ENCODE peak calls at places on chromosomes 3 and 15, in five cellular contexts. U is fibroblast of pulmonary artery, I is fibroblast of mammary gland, P is mesothelial cell of epicardium, H is uterus. E is an unnamed sample.

GRCh38 chr3:158659454-158660237 is 12.8 kb downstream of the LXN start:
- DNase-seq in U (peak), H (peak), I (peak), P (no peak), E (no peak)

GRCh38 chr3:117887896-117888295 is 1146.8 kb downstream of the IGSF11 start:
- DNase-seq in I (peak), H (no peak), P (no peak), U (no peak), E (no peak)

GRCh38 chr3:62242846-62243245 is 130.5 kb downstream of the FEZF2 start:
- DNase-seq in P (no peak), U (no peak), I (no peak), H (no peak), E (no peak)

GRCh38 chr3:163491714-163492113 is 1586.6 kb downstream of the SI start:
- DNase-seq in H (no peak), U (no peak), P (no peak), I (no peak), E (no peak)

GRCh38 chr3:192419312-192419711 is 308.0 kb downstream of the FGF12 start:
- DNase-seq in I (no peak), H (no peak), P (no peak), U (no peak), E (no peak)

GRCh38 chr3:70065666-70066253 is 66.2 kb downstream of the SAMMSON start:
- DNase-seq in P (no peak), I (no peak), U (no peak), H (no peak), E (no peak)

GRCh38 chr3:134375542-134376384 is 1.5 kb upstream of the AMOTL2 start:
- DNase-seq in P (peak), I (no peak), U (no peak), H (no peak), E (no peak)

GRCh38 chr15:66080791-66081475 is 172.6 kb downstream of the MEGF11 start:
- DNase-seq in I (peak), P (no peak), H (peak), U (peak), E (no peak)

GRCh38 chr15:36888018-36888992 is 212.0 kb downstream of the MEIS2 start:
- DNase-seq in I (peak), H (peak), P (peak), U (peak), E (no peak)

GRCh38 chr3:23761440-23761896 is 44.3 kb upstream of the UBE2E1 start:
- DNase-seq in I (peak), U (peak), P (no peak), H (no peak), E (no peak)
- TF ChIP-seq CTCF in I (peak), U (peak), P (no peak), H (no peak), E (peak)

GRCh38 chr15:48638966-48639365 is 6.5 kb downstream of the FBN1 start:
- DNase-seq in P (no peak), H (no peak), U (no peak), I (no peak), E (no peak)

GRCh38 chr15:48642795-48643194 is 2.7 kb downstream of the FBN1 start:
- DNase-seq in U (no peak), I (peak), P (no peak), H (no peak), E (no peak)

GRCh38 chr15:48643776-48644497 is 1.6 kb downstream of the FBN1 start:
- DNase-seq in I (peak), P (no peak), U (no peak), H (no peak), E (no peak)

GRCh38 chr15:48643236-48643635 is 2.3 kb downstream of the FBN1 start:
- DNase-seq in U (no peak), I (peak), P (no peak), H (no peak), E (no peak)

DNA sequence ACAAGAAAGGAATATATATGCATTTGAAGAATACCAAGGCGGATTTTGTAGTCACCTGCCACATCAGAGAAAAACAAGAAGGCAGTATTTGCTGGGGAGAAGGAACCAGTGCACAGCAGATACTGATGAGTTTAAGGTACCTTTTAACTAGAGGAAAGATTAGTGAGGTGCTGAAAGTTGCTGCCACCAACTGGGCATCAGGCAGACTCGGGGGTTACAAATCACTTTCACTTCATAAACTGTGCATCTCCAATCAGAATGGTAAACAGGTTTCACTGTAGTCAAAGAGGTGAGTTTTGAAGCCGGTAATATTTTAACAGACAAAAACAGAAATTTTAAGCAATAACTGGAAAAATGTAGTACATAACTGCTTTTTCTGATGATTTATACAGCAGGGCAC is 4.1 kb downstream of the FBN1 start:
- DNase-seq in U (peak), P (no peak), H (no peak), I (peak), E (no peak)
- TF ChIP-seq CTCF in U (peak), P (no peak), H (peak), I (peak), E (no peak)

GRCh38 chr3:170808041-170808440 is 62.0 kb downstream of the RPL22L1 start:
- DNase-seq in I (no peak), P (no peak), U (peak), H (no peak), E (no peak)
- TF ChIP-seq CTCF in I (no peak), P (no peak), U (no peak), H (no peak), E (no peak)

DNA sequence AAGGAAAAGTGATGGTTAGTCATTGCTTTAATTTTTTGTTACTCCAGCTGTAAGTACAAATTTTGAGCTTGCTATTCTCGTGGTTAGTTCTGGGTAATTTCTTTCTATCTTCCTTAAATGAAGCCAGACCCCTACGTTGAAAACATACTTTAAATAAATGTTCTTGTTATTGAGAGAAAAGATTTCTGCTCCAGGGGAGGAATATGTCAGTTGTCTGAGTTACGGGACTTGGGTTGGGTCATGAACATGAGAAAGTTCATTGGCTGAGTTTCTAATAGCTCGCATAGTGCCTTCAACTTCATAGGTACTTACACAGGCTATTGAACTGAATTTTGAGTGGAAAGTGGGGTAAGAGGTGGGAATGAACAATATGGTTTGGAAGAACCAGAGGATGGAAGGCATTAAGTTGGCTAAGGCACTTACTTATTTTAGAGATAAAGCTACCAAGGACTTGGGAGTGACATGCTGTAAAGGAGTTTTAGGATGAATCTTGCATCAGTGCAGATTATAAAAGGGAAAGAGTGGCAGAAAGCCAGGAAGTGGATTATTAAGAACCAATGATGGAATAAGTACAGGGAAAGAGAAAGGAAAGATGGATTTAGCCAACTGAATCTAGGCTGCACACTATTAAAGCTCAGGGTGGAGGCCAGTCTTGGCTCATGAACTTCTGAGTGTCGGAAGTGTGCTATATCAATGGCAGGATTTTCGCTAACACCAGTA is 1.4 kb downstream of the RPSA start:
- DNase-seq in I (peak), U (peak), H (no peak), P (no peak), E (no peak)
- TF ChIP-seq CTCF in I (no peak), U (no peak), H (no peak), P (no peak), E (no peak)

GRCh38 chr3:149129326-149130123 is at the start of gene HPS3:
- DNase-seq in H (peak), U (peak), P (peak), I (peak), E (peak)
- TF ChIP-seq CTCF in H (peak), U (no peak), P (no peak), I (no peak), E (peak)

GRCh38 chr3:38297537-38297936 is 15.4 kb downstream of the SLC22A14 start:
- DNase-seq in U (no peak), I (no peak), H (no peak), P (no peak), E (no peak)

DNA sequence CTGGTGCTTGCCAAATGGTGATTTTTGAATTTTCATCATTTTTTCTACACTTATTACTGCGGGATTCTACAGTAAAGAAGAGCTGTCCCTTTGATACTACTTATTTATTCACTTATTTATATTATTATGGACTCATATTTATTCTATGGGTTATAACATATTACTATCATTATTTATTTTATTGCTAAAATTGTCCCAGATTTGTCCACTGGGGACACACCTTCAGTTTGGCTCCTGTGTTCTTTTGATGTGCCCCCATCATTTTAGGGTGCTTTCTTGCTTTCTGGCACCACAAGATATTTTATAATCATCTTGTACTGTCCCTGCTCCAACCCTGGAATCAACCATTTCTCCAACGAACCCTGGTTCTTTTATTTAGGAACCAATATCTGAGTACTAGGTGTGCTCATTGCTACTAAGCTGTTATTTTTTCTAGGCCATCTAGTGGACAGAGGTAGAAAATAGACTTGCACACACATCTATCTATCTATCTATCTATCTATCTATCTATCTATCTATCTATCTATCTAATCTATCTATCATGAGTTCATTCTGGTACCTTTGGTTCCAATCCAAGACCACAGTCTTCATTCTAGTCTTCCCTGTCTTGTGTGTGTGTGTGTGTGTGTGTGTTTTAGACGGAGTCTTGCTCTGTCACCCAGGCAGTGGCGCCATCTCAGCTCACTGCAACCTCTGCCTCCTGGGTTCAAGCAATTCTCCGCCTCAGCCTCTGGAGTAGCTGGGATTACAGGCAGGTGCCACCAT is 16.0 kb downstream of the SLC22A14 start:
- DNase-seq in P (no peak), H (no peak), I (peak), U (peak), E (no peak)
- TF ChIP-seq CTCF in P (peak), H (no peak), I (peak), U (peak), E (peak)

DNA sequence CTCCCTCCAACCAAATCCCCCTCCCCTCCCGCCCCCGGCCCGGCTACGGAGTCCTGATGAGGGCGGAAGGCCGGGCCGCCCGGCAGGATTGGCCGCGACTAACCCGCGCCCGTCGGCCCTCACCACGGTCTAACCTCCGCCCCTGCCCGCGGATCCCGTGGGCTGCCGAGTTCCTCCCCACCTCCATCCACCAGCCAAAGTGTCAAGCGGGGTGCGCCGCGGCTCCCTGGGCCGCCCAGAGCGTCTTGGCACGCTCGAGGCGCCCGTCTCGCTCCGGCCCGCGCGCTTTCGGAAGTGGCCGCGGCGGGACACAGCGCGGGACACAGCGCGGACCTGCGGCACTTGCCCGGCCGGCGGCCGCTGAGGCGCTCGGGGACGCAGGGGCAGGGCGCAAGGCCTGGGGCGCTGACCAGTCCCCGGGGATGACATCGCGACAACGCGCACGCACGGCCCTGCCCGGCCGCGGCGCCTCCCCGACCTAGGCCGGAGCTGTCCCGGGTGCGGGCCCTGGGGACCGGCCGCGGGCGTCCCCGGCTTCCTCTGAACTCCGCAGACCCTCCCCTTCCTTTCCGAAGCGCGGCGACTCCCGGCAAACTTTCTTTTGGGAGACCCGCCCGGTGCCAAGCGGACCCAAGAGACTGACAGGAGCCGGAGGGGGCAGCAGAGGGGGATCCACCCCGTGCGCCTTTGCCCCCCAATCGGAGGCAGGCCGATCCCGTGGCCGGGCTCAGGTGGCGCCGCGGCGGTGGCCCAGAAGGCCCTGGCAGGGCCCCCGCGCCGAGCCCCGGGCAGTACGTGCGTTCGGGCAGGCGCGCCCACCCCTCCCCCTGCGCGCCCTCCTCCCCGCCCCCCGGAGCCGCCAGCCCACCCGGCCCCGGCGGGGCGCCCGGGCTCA is 112.8 kb upstream of the ICE2 start:
- DNase-seq in U (no peak), I (no peak), H (peak), P (peak), E (peak)
- TF ChIP-seq CTCF in U (no peak), I (no peak), H (peak), P (no peak), E (peak)

DNA sequence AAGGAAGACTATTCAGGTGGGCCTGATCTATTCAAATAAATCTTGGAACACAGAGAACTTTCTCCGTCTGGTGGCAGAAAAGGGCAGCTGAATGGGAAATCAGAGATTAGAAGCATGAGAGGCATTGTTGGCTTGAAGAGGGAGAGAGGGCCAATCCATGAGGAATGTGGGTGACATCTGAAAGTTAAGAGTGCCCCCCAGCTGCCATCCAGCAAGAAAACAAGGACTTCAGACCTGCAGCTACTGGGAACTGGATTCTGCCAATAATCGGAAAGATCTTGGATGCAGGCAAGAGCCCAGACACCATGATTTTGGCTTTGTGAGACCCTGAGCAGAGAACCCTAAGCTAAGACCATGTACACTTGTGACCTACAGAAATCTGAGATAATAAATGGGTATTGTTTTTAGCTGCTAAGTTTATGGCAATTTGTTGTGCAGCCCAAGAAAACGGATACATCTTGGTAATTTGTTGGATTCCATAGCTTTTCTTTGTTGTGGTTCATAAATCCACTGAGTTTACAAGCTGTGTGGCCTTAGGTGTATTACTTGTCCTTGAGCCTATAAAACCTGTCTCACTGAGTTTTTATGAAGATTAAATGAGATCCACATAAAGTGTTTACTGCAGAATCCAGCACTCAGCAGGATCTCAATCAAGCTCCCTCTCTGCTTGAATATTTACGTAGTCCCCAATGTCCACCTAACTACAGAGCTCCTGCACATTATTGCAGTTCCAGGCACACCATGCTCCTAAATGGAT is 82.1 kb upstream of the PRTG start:
- DNase-seq in P (no peak), I (no peak), U (no peak), H (no peak), E (no peak)
- TF ChIP-seq CTCF in P (no peak), I (no peak), U (no peak), H (no peak), E (no peak)

E was measured in type B pancreatic cell.